ENCODE peak calls at places on chromosome 12, in six cellular contexts. N is dorsolateral prefrontal cortex, H is aorta, F is A549, K is OCI-LY7, A is GM23248. T is an unnamed sample.

GRCh38 chr12:26721800-26722199 is 111.2 kb downstream of the ITPR2 start:
- DNase-seq in K (no peak), A (peak; percentile 15), F (peak; percentile 5), H (no peak), N (no peak), T (no peak)

GRCh38 chr12:62256408-62257079 is 3.7 kb upstream of the USP15 start:
- DNase-seq in F (no peak), K (no peak), A (peak; percentile 58), N (no peak), H (no peak), T (no peak)

GRCh38 chr12:85872497-85873091 is 1.5 kb upstream of the NTS start:
- DNase-seq in H (no peak), K (peak; percentile 67), N (no peak), A (peak; percentile 73), F (peak; percentile 9), T (peak; percentile 74)

GRCh38 chr12:1881301-1881700 is 37.2 kb downstream of the CACNA2D4 start:
- DNase-seq in N (no peak), A (no peak), H (no peak), K (no peak), F (no peak), T (no peak)

GRCh38 chr12:51171884-51172514 is 936 bp downstream of the TFCP2 start:
- DNase-seq in N (no peak), A (peak; percentile 58), F (no peak), H (no peak), K (peak; percentile 22), T (peak; percentile 44)

GRCh38 chr12:42140901-42141300 is 3.8 kb downstream of the GXYLT1 start:
- DNase-seq in F (no peak), H (no peak), A (peak; percentile 44), N (no peak), K (no peak), T (peak; percentile 43)

GRCh38 chr12:66144796-66145754 is 14.5 kb upstream of the LLPH start:
- DNase-seq in H (no peak), K (peak; percentile 44), A (peak; percentile 82), N (no peak), F (peak; percentile 37), T (peak; percentile 66)

GRCh38 chr12:15928345-15928744 is 17.2 kb downstream of the DERA start:
- DNase-seq in N (no peak), F (no peak), H (no peak), K (no peak), A (peak; percentile 92), T (no peak)

GRCh38 chr12:131642101-131642540 is 68.8 kb upstream of the SFSWAP start:
- DNase-seq in A (no peak), K (peak; percentile 30), F (peak; percentile 43), H (no peak), N (no peak), T (no peak)

GRCh38 chr12:107318804-107319535 is 225.6 kb upstream of the CRY1 start:
- DNase-seq in A (peak; percentile 67), F (no peak), N (no peak), K (no peak), H (no peak), T (peak; percentile 42)

GRCh38 chr12:77932216-77932615 is 101.5 kb downstream of the NAV3 start:
- DNase-seq in K (peak; percentile 37), H (no peak), F (no peak), N (no peak), A (no peak), T (no peak)

GRCh38 chr12:3559601-3560294 is 68.7 kb downstream of the PRMT8 start:
- DNase-seq in N (no peak), F (no peak), A (no peak), H (no peak), K (no peak), T (no peak)

GRCh38 chr12:75260316-75260715 is 50.7 kb upstream of the KCNC2 start:
- DNase-seq in K (no peak), A (no peak), N (no peak), H (no peak), F (no peak), T (no peak)

GRCh38 chr12:48601013-48601756 is 31.3 kb upstream of the LALBA start:
- DNase-seq in K (no peak), N (no peak), F (no peak), A (peak; percentile 56), H (no peak), T (peak; percentile 26)

GRCh38 chr12:19695244-19696098 is 256.2 kb downstream of the AEBP2 start:
- DNase-seq in N (no peak), K (no peak), A (no peak), F (no peak), H (no peak), T (no peak)

GRCh38 chr12:19068137-19068536 is 61.4 kb upstream of the PLEKHA5 start:
- DNase-seq in H (no peak), A (no peak), K (no peak), N (no peak), F (no peak), T (no peak)

GRCh38 chr12:49564241-49565118 is 3.5 kb downstream of the MCRS1 start:
- DNase-seq in F (no peak), K (no peak), N (peak; percentile 68), A (no peak), H (peak; percentile 62), T (no peak)

GRCh38 chr12:87165733-87166375 is 863.3 kb downstream of the C12orf50 start:
- DNase-seq in H (no peak), K (peak; percentile 1), F (no peak), A (no peak), N (no peak), T (no peak)

GRCh38 chr12:52156757-52157565 is 34.9 kb downstream of the KRT80 start:
- DNase-seq in N (peak; percentile 78), F (peak; percentile 81), H (peak; percentile 94), K (peak; percentile 64), A (peak; percentile 65), T (peak; percentile 86)

GRCh38 chr12:3202734-3203446 is 125.7 kb downstream of the TSPAN9 start:
- DNase-seq in K (peak; percentile 49), F (peak; percentile 84), N (no peak), H (peak; percentile 92), A (peak; percentile 61), T (peak; percentile 60)

GRCh38 chr12:31876568-31877424 is 82.4 kb upstream of the RESF1 start:
- DNase-seq in H (no peak), K (peak; percentile 59), A (no peak), F (no peak), N (no peak), T (peak; percentile 18)

GRCh38 chr12:57273516-57273915 is 22.5 kb upstream of the STAC3 start:
- DNase-seq in K (no peak), F (no peak), A (no peak), H (no peak), N (no peak), T (no peak)

GRCh38 chr12:57280234-57281062 is 29.5 kb upstream of the STAC3 start:
- DNase-seq in A (peak; percentile 96), K (peak; percentile 69), H (no peak), N (peak; percentile 73), F (peak; percentile 78), T (peak; percentile 88)

GRCh38 chr12:57276935-57277563 is 26.1 kb upstream of the STAC3 start:
- DNase-seq in A (peak; percentile 60), N (no peak), H (no peak), K (peak; percentile 38), F (peak; percentile 34), T (peak; percentile 40)

DNA sequence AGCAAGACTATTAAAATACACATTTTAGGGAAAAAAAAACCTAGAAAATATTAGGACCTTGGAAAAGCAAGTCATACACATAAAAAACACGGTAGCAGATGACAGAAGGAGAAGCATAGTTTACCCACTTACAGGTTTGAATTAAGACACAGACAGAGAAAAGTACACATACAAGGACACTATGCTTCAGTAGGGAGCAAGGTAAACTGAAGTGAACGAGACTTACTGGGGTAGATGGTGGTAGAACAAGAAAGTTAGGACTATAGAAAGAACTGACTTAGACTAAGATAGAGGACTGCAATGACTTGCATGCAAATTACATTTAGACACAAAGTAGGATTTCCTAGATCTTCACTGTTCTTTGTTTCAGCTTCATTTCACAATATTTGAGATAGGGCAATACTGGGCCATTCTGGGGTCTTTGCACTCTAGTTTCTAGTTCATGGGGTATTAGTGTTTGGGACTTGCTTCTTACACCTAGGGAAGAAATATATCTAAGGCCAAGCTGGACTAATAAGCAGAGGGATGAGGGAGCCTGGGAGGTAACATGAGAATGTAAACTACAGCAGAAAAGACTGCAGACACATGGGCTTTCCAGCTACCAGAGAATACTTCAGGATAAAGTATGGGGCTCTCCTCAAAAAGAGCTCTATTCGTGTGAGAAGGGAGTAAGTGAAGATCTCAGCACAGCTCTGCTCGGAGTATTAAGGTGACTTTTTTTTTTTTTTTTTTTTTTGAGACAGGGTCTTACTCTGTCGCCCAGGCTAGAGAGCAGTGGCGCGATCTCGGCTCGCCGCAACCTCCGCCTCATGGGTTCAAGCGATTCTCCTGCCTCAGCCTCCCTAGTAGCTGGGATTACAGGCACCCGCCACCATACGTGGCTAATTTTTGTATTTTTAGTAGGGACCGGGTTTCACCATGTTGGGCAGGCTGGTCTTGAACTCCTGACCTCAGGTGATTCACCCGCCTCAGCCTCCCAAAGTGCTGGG is 27.8 kb upstream of the STAC3 start:
- DNase-seq in N (no peak), K (no peak), A (no peak), F (no peak), H (no peak), T (no peak)
- H3K27ac ChIP-seq in N (peak overlapping the region; percentile 32), K (no peak overlapping the region), A (peak overlapping the region; percentile 83), F (peak overlapping the region; percentile 90), H (no peak overlapping the region), T (peak overlapping the region; percentile 88)

DNA sequence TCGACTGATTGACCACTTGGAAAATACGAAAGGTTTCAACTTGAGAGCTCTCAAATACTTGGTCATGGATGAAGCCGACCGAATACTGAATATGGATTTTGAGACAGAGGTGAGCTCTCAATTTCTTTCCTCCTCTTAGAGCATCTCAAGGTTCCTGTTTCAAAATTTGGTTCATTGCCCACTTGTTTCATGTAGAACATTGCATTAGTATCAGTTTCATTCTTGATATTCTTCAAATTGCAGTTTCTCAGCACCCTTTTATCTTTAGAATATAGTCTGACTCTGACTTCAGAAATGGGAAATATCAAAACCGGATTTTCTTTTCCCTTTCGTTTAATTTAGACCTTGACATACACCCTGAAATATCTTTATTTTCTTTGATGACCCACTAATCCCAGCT is 8.8 kb downstream of the DDX47 start:
- DNase-seq in F (no peak), N (no peak), K (no peak), A (no peak), H (no peak), T (no peak)
- H3K27ac ChIP-seq in F (peak overlapping the region; percentile 74), N (no peak overlapping the region), K (no peak overlapping the region), A (no peak overlapping the region), H (no peak overlapping the region), T (no peak overlapping the region)

GRCh38 chr12:106114084-106115068 is 24.4 kb downstream of the NUAK1 start:
- DNase-seq in K (no peak), N (no peak), F (no peak), A (peak; percentile 75), H (no peak), T (no peak)

GRCh38 chr12:106110626-106111300 is 28.0 kb downstream of the NUAK1 start:
- DNase-seq in A (no peak), H (no peak), K (no peak), F (no peak), N (no peak), T (no peak)

GRCh38 chr12:106112094-106112822 is 26.5 kb downstream of the NUAK1 start:
- DNase-seq in F (no peak), H (peak; percentile 81), A (peak; percentile 72), K (no peak), N (no peak), T (no peak)

GRCh38 chr12:106113446-106114083 is 25.2 kb downstream of the NUAK1 start:
- DNase-seq in N (no peak), K (no peak), F (no peak), H (no peak), A (peak; percentile 68), T (no peak)

GRCh38 chr12:106113042-106113441 is 25.7 kb downstream of the NUAK1 start:
- DNase-seq in H (no peak), A (peak; percentile 93), K (no peak), F (no peak), N (no peak), T (no peak)
- H3K27ac ChIP-seq in H (peak overlapping the region; percentile 91), A (peak overlapping the region; percentile 82), K (no peak overlapping the region), F (peak overlapping the region; percentile 99), N (peak overlapping the region; percentile 89), T (no peak overlapping the region)

GRCh38 chr12:7092229-7092985 is at the start of gene C1R:
- DNase-seq in H (peak; percentile 92), A (peak; percentile 72), F (peak; percentile 69), K (peak; percentile 59), N (peak; percentile 54), T (peak; percentile 84)
- H3K27ac ChIP-seq in H (peak within 1 kb of the TSS; percentile 65), A (peak within 1 kb of the TSS; percentile 18), F (peak within 1 kb of the TSS; percentile 91), K (no peak within 1 kb of the TSS), N (peak within 1 kb of the TSS; percentile 52), T (peak within 1 kb of the TSS; percentile 3)